ENCODE peak calls at places on chromosomes 5 and 9, in six cellular contexts. One of them, this sample, is unnamed.
A peak's percentile ranks its signal among the peaks of the same experiment; 100 is the strongest.

GRCh38 chr5:160167623-160168165 is 48.4 kb upstream of the PWWP2A start:
- DNase-seq in HCT116: no peak
- DNase-seq in tibial nerve: no peak
- DNase-seq in IMR-90: no peak
- DNase-seq in Peyer's patch: no peak
- DNase-seq in uterus: no peak
- DNase-seq in this sample: no peak

GRCh38 chr5:4387295-4387694 is 752.8 kb upstream of the ADAMTS16 start:
- DNase-seq in HCT116: no peak
- DNase-seq in tibial nerve: peak; percentile 60
- DNase-seq in IMR-90: no peak
- DNase-seq in Peyer's patch: no peak
- DNase-seq in uterus: no peak
- DNase-seq in this sample: no peak

GRCh38 chr5:72369301-72370079 is 49.3 kb downstream of the PTCD2 start:
- DNase-seq in HCT116: no peak
- DNase-seq in tibial nerve: no peak
- DNase-seq in IMR-90: peak; percentile 48
- DNase-seq in Peyer's patch: no peak
- DNase-seq in uterus: no peak
- DNase-seq in this sample: no peak

GRCh38 chr5:38591450-38591849 is 35.0 kb upstream of the LIFR start:
- DNase-seq in HCT116: no peak
- DNase-seq in tibial nerve: no peak
- DNase-seq in IMR-90: peak; percentile 30
- DNase-seq in Peyer's patch: no peak
- DNase-seq in uterus: no peak
- DNase-seq in this sample: no peak

GRCh38 chr9:84862786-84863185 is 193.3 kb downstream of the NTRK2 start:
- DNase-seq in HCT116: no peak
- DNase-seq in tibial nerve: no peak
- DNase-seq in IMR-90: no peak
- DNase-seq in Peyer's patch: no peak
- DNase-seq in uterus: peak; percentile 28
- DNase-seq in this sample: no peak

GRCh38 chr5:107505763-107506534 is 164.8 kb downstream of the EFNA5 start:
- DNase-seq in HCT116: no peak
- DNase-seq in tibial nerve: no peak
- DNase-seq in IMR-90: no peak
- DNase-seq in Peyer's patch: no peak
- DNase-seq in uterus: no peak
- DNase-seq in this sample: no peak

GRCh38 chr9:34898846-34899245 is 59.2 kb upstream of the PHF24 start:
- DNase-seq in HCT116: no peak
- DNase-seq in tibial nerve: no peak
- DNase-seq in IMR-90: no peak
- DNase-seq in Peyer's patch: no peak
- DNase-seq in uterus: no peak
- DNase-seq in this sample: no peak

GRCh38 chr5:68499952-68500351 is 284.4 kb downstream of the PIK3R1 start:
- DNase-seq in HCT116: no peak
- DNase-seq in tibial nerve: no peak
- DNase-seq in IMR-90: peak; percentile 81
- DNase-seq in Peyer's patch: no peak
- DNase-seq in uterus: no peak
- DNase-seq in this sample: no peak

GRCh38 chr5:135814254-135814653 is 20.2 kb upstream of the SLC25A48 start:
- DNase-seq in HCT116: no peak
- DNase-seq in tibial nerve: no peak
- DNase-seq in IMR-90: no peak
- DNase-seq in Peyer's patch: no peak
- DNase-seq in uterus: no peak
- DNase-seq in this sample: no peak

GRCh38 chr5:35436441-35437057 is 181.1 kb upstream of the SPEF2 start:
- DNase-seq in HCT116: peak; percentile 13
- DNase-seq in tibial nerve: no peak
- DNase-seq in IMR-90: peak; percentile 22
- DNase-seq in Peyer's patch: no peak
- DNase-seq in uterus: no peak
- DNase-seq in this sample: peak; percentile 46

GRCh38 chr9:136792321-136793062 is 1.3 kb downstream of the TMEM141 start:
- DNase-seq in HCT116: no peak
- DNase-seq in tibial nerve: no peak
- DNase-seq in IMR-90: no peak
- DNase-seq in Peyer's patch: peak; percentile 59
- DNase-seq in uterus: no peak
- DNase-seq in this sample: no peak

GRCh38 chr9:136790640-136791465 is at the start of gene TMEM141:
- DNase-seq in HCT116: peak; percentile 98
- DNase-seq in tibial nerve: peak; percentile 100
- DNase-seq in IMR-90: peak; percentile 99
- DNase-seq in Peyer's patch: peak; percentile 100
- DNase-seq in uterus: peak; percentile 100
- DNase-seq in this sample: peak; percentile 100

GRCh38 chr9:136789523-136789937 is 1.6 kb upstream of the TMEM141 start:
- DNase-seq in HCT116: no peak
- DNase-seq in tibial nerve: no peak
- DNase-seq in IMR-90: no peak
- DNase-seq in Peyer's patch: no peak
- DNase-seq in uterus: no peak
- DNase-seq in this sample: no peak

GRCh38 chr9:136793063-136793946 is 2.2 kb downstream of the TMEM141 start:
- DNase-seq in HCT116: no peak
- DNase-seq in tibial nerve: no peak
- DNase-seq in IMR-90: no peak
- DNase-seq in Peyer's patch: peak; percentile 77
- DNase-seq in uterus: no peak
- DNase-seq in this sample: no peak

GRCh38 chr9:136791466-136792276 is 527 bp downstream of the TMEM141 start:
- DNase-seq in HCT116: peak; percentile 68
- DNase-seq in tibial nerve: peak; percentile 42
- DNase-seq in IMR-90: no peak
- DNase-seq in Peyer's patch: peak; percentile 89
- DNase-seq in uterus: peak; percentile 65
- DNase-seq in this sample: peak; percentile 82
- TF ChIP-seq POLR2A in HCT116: no peak
- TF ChIP-seq POLR2A in tibial nerve: no peak
- TF ChIP-seq POLR2A in IMR-90: no peak
- TF ChIP-seq POLR2A in Peyer's patch: peak; percentile 51
- TF ChIP-seq POLR2A in uterus: no peak
- TF ChIP-seq POLR2A in this sample: no peak

GRCh38 chr9:88011005-88011766 is 36.9 kb upstream of the CDK20 start:
- DNase-seq in HCT116: no peak
- DNase-seq in tibial nerve: no peak
- DNase-seq in IMR-90: peak; percentile 15
- DNase-seq in Peyer's patch: no peak
- DNase-seq in uterus: no peak
- DNase-seq in this sample: peak; percentile 72
- TF ChIP-seq CTCF in HCT116: peak; percentile 34
- TF ChIP-seq CTCF in tibial nerve: no peak
- TF ChIP-seq CTCF in IMR-90: no peak
- TF ChIP-seq CTCF in Peyer's patch: no peak
- TF ChIP-seq CTCF in uterus: no peak
- TF ChIP-seq CTCF in this sample: peak; percentile 24

DNA sequence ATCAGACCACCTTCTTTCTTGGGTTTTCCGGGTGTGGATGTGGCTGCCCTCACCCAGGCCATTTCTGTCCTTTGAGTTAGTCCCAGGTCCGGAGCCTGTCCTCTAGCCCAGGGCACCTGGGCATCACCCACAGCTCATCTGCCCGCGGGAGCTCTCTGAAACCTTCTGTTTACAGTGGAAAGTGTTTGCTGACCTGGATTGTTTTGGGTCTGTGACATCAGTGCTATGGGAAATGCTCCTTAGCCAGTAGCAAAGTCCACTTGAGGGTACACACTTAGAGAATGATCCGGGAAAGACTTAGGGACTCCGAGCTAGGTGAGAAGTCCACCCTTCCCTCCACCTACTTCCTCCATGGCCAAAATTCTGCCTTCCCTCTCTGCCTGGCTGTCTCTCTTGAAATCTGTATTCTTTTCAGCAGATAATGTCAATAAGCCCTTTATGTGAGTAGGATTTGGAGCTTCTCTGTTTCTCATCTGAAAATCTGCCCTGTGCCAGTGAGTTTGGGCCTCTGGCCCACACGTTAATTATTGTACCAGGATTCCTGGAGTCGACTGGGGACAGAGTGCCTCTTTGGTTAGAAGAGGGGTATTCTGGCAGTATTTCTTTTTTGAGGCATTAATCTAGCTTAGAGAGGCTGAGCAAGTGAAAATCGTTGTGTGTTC is 19.9 kb downstream of the ABLIM3 start:
- DNase-seq in HCT116: no peak
- DNase-seq in tibial nerve: no peak
- DNase-seq in IMR-90: no peak
- DNase-seq in Peyer's patch: no peak
- DNase-seq in uterus: no peak
- DNase-seq in this sample: no peak
- H3K4me1 ChIP-seq in HCT116: peaks cover 39% of the 10 kb centered on the region
- H3K4me1 ChIP-seq in tibial nerve: peaks cover 42% of the 10 kb centered on the region
- H3K4me1 ChIP-seq in IMR-90: peaks cover 13% of the 10 kb centered on the region
- H3K4me1 ChIP-seq in Peyer's patch: no peaks in the 10 kb centered on the region
- H3K4me1 ChIP-seq in uterus: no peaks in the 10 kb centered on the region
- H3K4me1 ChIP-seq in this sample: peaks cover 3% of the 10 kb centered on the region

GRCh38 chr9:133120343-133121199 is 469 bp downstream of the RALGDS start:
- DNase-seq in HCT116: no peak
- DNase-seq in tibial nerve: no peak
- DNase-seq in IMR-90: no peak
- DNase-seq in Peyer's patch: peak; percentile 67
- DNase-seq in uterus: no peak
- DNase-seq in this sample: no peak
- TF ChIP-seq POLR2A in HCT116: peak; percentile 37
- TF ChIP-seq POLR2A in tibial nerve: peak; percentile 38
- TF ChIP-seq POLR2A in IMR-90: no peak
- TF ChIP-seq POLR2A in Peyer's patch: no peak
- TF ChIP-seq POLR2A in uterus: peak; percentile 31
- TF ChIP-seq POLR2A in this sample: peak; percentile 67

DNA sequence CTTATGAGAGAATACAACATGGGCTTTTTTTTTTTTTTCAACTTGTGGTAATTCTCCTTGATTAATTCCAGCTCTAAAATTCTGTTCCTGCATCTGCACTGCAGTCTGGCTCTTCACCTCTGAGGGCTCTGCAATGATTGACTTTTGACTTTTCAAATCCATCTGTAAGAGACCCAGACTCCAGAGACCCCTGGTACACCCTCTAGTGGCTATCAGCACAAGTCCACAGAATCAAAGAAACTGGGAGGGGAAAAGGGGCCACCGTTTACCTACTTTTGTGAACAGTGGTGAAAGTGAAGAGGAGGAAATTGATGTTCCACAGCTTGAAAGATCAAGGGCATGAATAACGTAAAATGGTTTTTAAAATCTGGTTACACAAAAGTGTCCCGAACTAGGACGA is 151.6 kb downstream of the SLIT3 start:
- DNase-seq in HCT116: no peak
- DNase-seq in tibial nerve: no peak
- DNase-seq in IMR-90: no peak
- DNase-seq in Peyer's patch: no peak
- DNase-seq in uterus: no peak
- DNase-seq in this sample: no peak
- TF ChIP-seq CTCF in HCT116: peak; percentile 50
- TF ChIP-seq CTCF in tibial nerve: no peak
- TF ChIP-seq CTCF in IMR-90: no peak
- TF ChIP-seq CTCF in Peyer's patch: no peak
- TF ChIP-seq CTCF in uterus: no peak
- TF ChIP-seq CTCF in this sample: no peak

GRCh38 chr5:146660381-146660960 is 144.5 kb upstream of the GPR151 start:
- DNase-seq in HCT116: no peak
- DNase-seq in tibial nerve: no peak
- DNase-seq in IMR-90: no peak
- DNase-seq in Peyer's patch: no peak
- DNase-seq in uterus: no peak
- DNase-seq in this sample: no peak
- H3K4me1 ChIP-seq in HCT116: no peaks in the 10 kb centered on the region
- H3K4me1 ChIP-seq in tibial nerve: no peaks in the 10 kb centered on the region
- H3K4me1 ChIP-seq in IMR-90: no peaks in the 10 kb centered on the region
- H3K4me1 ChIP-seq in Peyer's patch: no peaks in the 10 kb centered on the region
- H3K4me1 ChIP-seq in uterus: no peaks in the 10 kb centered on the region
- H3K4me1 ChIP-seq in this sample: no peaks in the 10 kb centered on the region

DNA sequence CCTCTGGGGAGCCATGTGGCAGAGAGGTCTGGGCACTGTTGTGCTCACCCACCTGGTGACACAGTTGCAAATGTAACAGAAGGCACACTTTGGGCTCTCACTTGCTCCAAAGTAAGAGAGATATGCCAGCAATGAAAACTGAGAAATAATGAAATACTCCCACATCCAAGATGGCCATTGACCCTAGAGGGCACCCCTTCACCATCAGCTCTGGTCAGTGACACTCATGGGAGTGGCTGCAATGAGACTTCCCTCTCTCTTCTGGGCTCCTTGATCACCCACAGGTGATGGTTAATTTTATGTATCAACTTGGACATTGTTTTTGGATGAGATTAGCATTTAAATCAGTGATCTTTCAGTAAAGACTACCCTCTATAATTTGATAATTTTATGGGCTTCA is 248.4 kb downstream of the CDH12 start:
- DNase-seq in HCT116: no peak
- DNase-seq in tibial nerve: no peak
- DNase-seq in IMR-90: no peak
- DNase-seq in Peyer's patch: no peak
- DNase-seq in uterus: no peak
- DNase-seq in this sample: no peak
- TF ChIP-seq POLR2A in HCT116: no peak
- TF ChIP-seq POLR2A in tibial nerve: no peak
- TF ChIP-seq POLR2A in IMR-90: no peak
- TF ChIP-seq POLR2A in Peyer's patch: no peak
- TF ChIP-seq POLR2A in uterus: no peak
- TF ChIP-seq POLR2A in this sample: no peak

GRCh38 chr9:93192721-93193372 is 8.9 kb downstream of the WNK2 start:
- DNase-seq in HCT116: no peak
- DNase-seq in tibial nerve: no peak
- DNase-seq in IMR-90: no peak
- DNase-seq in Peyer's patch: no peak
- DNase-seq in uterus: no peak
- DNase-seq in this sample: no peak

GRCh38 chr9:93194584-93194983 is 10.6 kb downstream of the WNK2 start:
- DNase-seq in HCT116: no peak
- DNase-seq in tibial nerve: no peak
- DNase-seq in IMR-90: no peak
- DNase-seq in Peyer's patch: no peak
- DNase-seq in uterus: no peak
- DNase-seq in this sample: no peak

GRCh38 chr9:93191354-93191660 is 7.4 kb downstream of the WNK2 start:
- DNase-seq in HCT116: no peak
- DNase-seq in tibial nerve: no peak
- DNase-seq in IMR-90: no peak
- DNase-seq in Peyer's patch: no peak
- DNase-seq in uterus: no peak
- DNase-seq in this sample: no peak

GRCh38 chr9:93193978-93194377 is 10.0 kb downstream of the WNK2 start:
- DNase-seq in HCT116: no peak
- DNase-seq in tibial nerve: no peak
- DNase-seq in IMR-90: no peak
- DNase-seq in Peyer's patch: no peak
- DNase-seq in uterus: no peak
- DNase-seq in this sample: no peak

DNA sequence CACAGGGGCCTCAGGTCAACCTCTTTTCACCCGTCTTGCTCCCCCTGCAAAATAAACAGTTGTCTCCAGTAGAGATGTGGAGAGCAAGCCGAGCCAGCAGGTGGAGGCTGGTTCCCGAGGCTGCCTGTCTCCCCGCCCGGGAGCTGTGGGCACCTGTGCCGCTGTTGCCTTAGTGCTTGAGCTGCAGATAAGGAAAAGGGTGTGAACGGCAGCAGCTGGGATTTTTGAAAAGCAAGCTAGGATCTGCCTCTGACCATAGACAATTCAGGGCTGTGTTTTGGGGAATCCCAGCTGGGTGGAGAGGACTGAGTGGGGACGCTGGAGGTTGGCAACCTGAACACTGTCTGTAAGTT is 9.4 kb downstream of the WNK2 start:
- DNase-seq in HCT116: no peak
- DNase-seq in tibial nerve: no peak
- DNase-seq in IMR-90: no peak
- DNase-seq in Peyer's patch: peak; percentile 81
- DNase-seq in uterus: no peak
- DNase-seq in this sample: no peak
- TF ChIP-seq CTCF in HCT116: no peak
- TF ChIP-seq CTCF in tibial nerve: no peak
- TF ChIP-seq CTCF in IMR-90: no peak
- TF ChIP-seq CTCF in Peyer's patch: no peak
- TF ChIP-seq CTCF in uterus: no peak
- TF ChIP-seq CTCF in this sample: no peak